ENCODE peak calls at places on chromosomes 4 and X, in ten cellular contexts. V is NCI-H1694; C is activated CD4-positive, alpha-beta T cell treated with anti-CD3 and anti-CD28 coated beads, Interleukin-2, amount 50 U/mL, for 1 hour; T is EH; X is sciatic nerve; R is AG09319; B is astrocyte of the spinal cord; A is stimulated activated CD4-positive, alpha-beta T cell treated with anti-CD3 and anti-CD28 coated beads, Interleukin-4, amount 100 ng/mL, for 24 hours; K is H54; G is endodermal cell. E is an unnamed sample.

GRCh38 chrX:140709421-140709846 is at the start of gene LINC00632:
- DNase-seq in R (no peak), G (no peak), T (no peak), B (no peak), X (no peak), V (no peak), K (no peak), A (no peak), C (no peak), E (no peak)

GRCh38 chr4:14520171-14520570 is 482.1 kb upstream of the CPEB2 start:
- DNase-seq in B (peak; percentile 23), T (no peak), C (no peak), X (no peak), G (no peak), V (no peak), A (no peak), R (no peak), K (no peak), E (no peak)

GRCh38 chr4:171644430-171645057 is 168.7 kb upstream of the GALNTL6 start:
- DNase-seq in C (no peak), K (no peak), T (no peak), A (no peak), R (no peak), X (no peak), G (no peak), B (no peak), V (no peak), E (no peak)

GRCh38 chrX:78708171-78708570 is 39.3 kb upstream of the LPAR4 start:
- DNase-seq in X (no peak), T (peak; percentile 54), C (no peak), G (peak; percentile 64), B (peak; percentile 51), K (peak; percentile 1), R (no peak), A (no peak), V (no peak), E (no peak)

GRCh38 chr4:960140-960735 is 13.1 kb downstream of the DGKQ start:
- DNase-seq in B (no peak), A (no peak), X (no peak), C (no peak), T (no peak), V (no peak), R (no peak), G (no peak), K (no peak), E (no peak)

GRCh38 chrX:94045724-94046123 is 371.7 kb downstream of the FAM133A start:
- DNase-seq in G (no peak), K (no peak), V (no peak), R (no peak), X (no peak), C (no peak), B (no peak), T (no peak), A (no peak), E (no peak)

GRCh38 chr4:55793479-55793878 is 26.1 kb upstream of the EXOC1L start:
- DNase-seq in C (no peak), R (no peak), V (no peak), B (no peak), G (no peak), K (no peak), T (no peak), A (no peak), X (no peak), E (no peak)

GRCh38 chrX:9911479-9911878 is 55.7 kb upstream of the CLDN34 start:
- DNase-seq in K (no peak), T (peak; percentile 74), B (peak; percentile 50), X (no peak), G (no peak), C (no peak), A (no peak), R (no peak), V (no peak), E (no peak)

GRCh38 chrX:10496345-10496965 is 123.9 kb downstream of the MID1 start:
- DNase-seq in C (no peak), T (peak; percentile 92), X (no peak), A (no peak), K (no peak), B (peak; percentile 90), V (no peak), G (no peak), R (no peak), E (no peak)

GRCh38 chr4:118849867-118850812 is 14.2 kb upstream of the SEC24D start:
- DNase-seq in V (no peak), G (peak; percentile 75), K (no peak), R (no peak), A (peak; percentile 19), T (peak; percentile 37), X (no peak), B (peak; percentile 34), C (peak; percentile 20), E (no peak)

GRCh38 chr4:5808081-5808741 is 84.7 kb downstream of the CRMP1 start:
- DNase-seq in V (peak; percentile 71), T (peak; percentile 61), G (no peak), C (no peak), R (no peak), B (peak; percentile 20), K (no peak), X (peak; percentile 47), A (no peak), E (peak; percentile 4)

GRCh38 chr4:37922323-37922722 is 31.4 kb downstream of the TBC1D1 start:
- DNase-seq in C (no peak), A (no peak), X (no peak), K (no peak), V (no peak), G (no peak), R (no peak), T (no peak), B (peak; percentile 17), E (no peak)

GRCh38 chr4:138639018-138639876 is 376.3 kb upstream of the NOCT start:
- DNase-seq in C (no peak), K (no peak), G (no peak), X (no peak), B (peak; percentile 46), T (peak; percentile 70), A (no peak), V (no peak), R (no peak), E (peak; percentile 39)

GRCh38 chr4:140243345-140243753 is 89.4 kb upstream of the MAML3 start:
- DNase-seq in T (no peak), G (no peak), C (no peak), B (no peak), R (no peak), A (no peak), X (no peak), K (no peak), V (peak; percentile 43), E (peak; percentile 16)

GRCh38 chrX:72621619-72622485 is 49.2 kb upstream of the HDAC8 start:
- DNase-seq in X (no peak), B (peak; percentile 49), T (peak; percentile 52), R (no peak), C (no peak), K (no peak), G (no peak), V (no peak), A (peak; percentile 11), E (no peak)

GRCh38 chrX:118824173-118824782 is 654 bp downstream of the ZCCHC12 start:
- DNase-seq in B (no peak), T (no peak), A (no peak), X (no peak), G (peak; percentile 73), V (no peak), K (no peak), R (no peak), C (no peak), E (no peak)

GRCh38 chr4:62544428-62544827 is 1344.3 kb downstream of the ADGRL3 start:
- DNase-seq in C (no peak), G (no peak), A (no peak), T (no peak), V (no peak), K (no peak), B (peak; percentile 4), X (no peak), R (no peak), E (no peak)

GRCh38 chrX:110145854-110146253 is 142.9 kb downstream of the TMEM164 start:
- DNase-seq in X (no peak), G (peak; percentile 58), V (no peak), T (peak; percentile 46), B (peak; percentile 43), A (peak; percentile 11), K (no peak), R (no peak), C (no peak), E (peak; percentile 11)

GRCh38 chr4:5711479-5712184 is 631 bp downstream of the EVC start:
- DNase-seq in V (no peak), X (no peak), A (no peak), B (peak; percentile 54), C (no peak), G (peak; percentile 82), R (no peak), K (no peak), T (peak; percentile 73), E (no peak)

GRCh38 chr4:137283737-137284136 is 248.6 kb downstream of the PCDH18 start:
- DNase-seq in T (peak; percentile 36), G (no peak), X (no peak), R (no peak), V (no peak), A (no peak), C (no peak), B (peak; percentile 37), K (no peak), E (peak; percentile 3)

GRCh38 chr4:2924765-2925301 is 38.4 kb downstream of the NOP14 start:
- DNase-seq in C (no peak), T (no peak), R (no peak), G (no peak), X (no peak), K (no peak), B (no peak), V (no peak), A (no peak), E (no peak)

GRCh38 chrX:69080912-69081465 is 84.3 kb downstream of the PJA1 start:
- DNase-seq in A (no peak), R (no peak), K (no peak), X (no peak), T (no peak), V (no peak), C (no peak), B (no peak), G (no peak), E (no peak)

GRCh38 chr4:101187837-101188236 is 159.5 kb downstream of the PPP3CA start:
- DNase-seq in R (no peak), A (no peak), T (no peak), X (no peak), K (no peak), V (no peak), B (no peak), C (no peak), G (no peak), E (no peak)

GRCh38 chr4:76306882-76307669 is 543 bp downstream of the STBD1 start:
- DNase-seq in G (peak; percentile 90), C (peak; percentile 8), K (peak; percentile 45), B (peak; percentile 61), T (peak; percentile 65), R (peak; percentile 18), V (no peak), X (peak; percentile 72), A (peak; percentile 16), E (no peak)

GRCh38 chr4:109977854-109978501 is 65.3 kb downstream of the EGF start:
- DNase-seq in K (no peak), T (peak; percentile 62), G (no peak), R (no peak), V (peak; percentile 32), C (no peak), X (no peak), B (peak; percentile 65), A (no peak), E (peak; percentile 23)

E was measured in NCI-H446 treated with DMSO at 0.1 percent for 48 hours.